ENCODE peak calls at places on chromosome 1, in five cellular contexts. N, B, C, F and H are unnamed samples.

GRCh38 chr1:86082183-86082582 is 74.4 kb downstream of the COL24A1 start:
- DNase-seq in N (no peak), B (no peak), C (no peak), F (no peak), H (no peak)

GRCh38 chr1:100539836-100540536 is 2.0 kb downstream of the GPR88 start:
- DNase-seq in F (peak; percentile 20), C (no peak), N (no peak), B (peak; percentile 67), H (peak; percentile 19)

GRCh38 chr1:76426606-76427005 is 352.1 kb downstream of the ST6GALNAC3 start:
- DNase-seq in C (no peak), F (no peak), B (no peak), N (no peak), H (peak; percentile 47)

GRCh38 chr1:153919879-153920852 is 2.6 kb downstream of the GATAD2B start:
- DNase-seq in F (peak; percentile 19), C (no peak), B (peak; percentile 6), N (peak; percentile 17), H (peak; percentile 64)

GRCh38 chr1:16174261-16174871 is 18.5 kb upstream of the EPHA2 start:
- DNase-seq in N (no peak), C (no peak), F (no peak), B (no peak), H (no peak)

GRCh38 chr1:36728051-36728450 is 245.3 kb upstream of the CSF3R start:
- DNase-seq in B (no peak), C (no peak), N (no peak), F (no peak), H (no peak)

GRCh38 chr1:3899776-3900149 is 309 bp downstream of the C1orf174 start:
- DNase-seq in C (no peak), B (no peak), F (no peak), N (no peak), H (no peak)

GRCh38 chr1:200107004-200107470 is 79.5 kb downstream of the NR5A2 start:
- DNase-seq in F (no peak), C (no peak), N (peak; percentile 33), B (no peak), H (peak; percentile 23)

GRCh38 chr1:32768110-32768857 is 48.9 kb downstream of the YARS1 start:
- DNase-seq in C (no peak), F (no peak), B (peak; percentile 40), N (no peak), H (no peak)

GRCh38 chr1:58162952-58163550 is 383.5 kb downstream of the OMA1 start:
- DNase-seq in B (no peak), N (peak; percentile 70), C (peak; percentile 42), F (peak; percentile 63), H (peak; percentile 69)

GRCh38 chr1:170460379-170460778 is 71.6 kb upstream of the GORAB start:
- DNase-seq in F (no peak), B (no peak), C (no peak), N (peak; percentile 23), H (no peak)

GRCh38 chr1:244173765-244174164 is 122.7 kb downstream of the ZBTB18 start:
- DNase-seq in N (no peak), B (no peak), F (no peak), C (no peak), H (no peak)

GRCh38 chr1:7247683-7248401 is 462.6 kb downstream of the CAMTA1 start:
- DNase-seq in B (no peak), F (no peak), N (peak; percentile 39), C (no peak), H (no peak)

GRCh38 chr1:227370463-227371254 is 52.4 kb upstream of the CDC42BPA start:
- DNase-seq in C (no peak), B (no peak), N (no peak), F (no peak), H (peak; percentile 14)

GRCh38 chr1:247322849-247323586 is 8.6 kb downstream of the ZNF496 start:
- DNase-seq in N (no peak), F (no peak), B (peak; percentile 40), C (no peak), H (no peak)

GRCh38 chr1:182357177-182357576 is 34.4 kb downstream of the GLUL start:
- DNase-seq in C (no peak), N (no peak), F (no peak), B (no peak), H (no peak)

GRCh38 chr1:171653796-171654704 is 1.6 kb upstream of the MYOC start:
- DNase-seq in F (peak; percentile 49), N (no peak), C (no peak), B (no peak), H (peak; percentile 75)

GRCh38 chr1:31661856-31662255 is 17.2 kb upstream of the PEF1 start:
- DNase-seq in C (no peak), F (no peak), B (no peak), N (no peak), H (no peak)

GRCh38 chr1:83741348-83741747 is 257.6 kb downstream of the TTLL7 start:
- DNase-seq in F (no peak), C (no peak), N (no peak), B (no peak), H (no peak)